ENCODE peak calls at places on chromosomes 13 and 19, in eight cellular contexts. One of them, this sample, is unnamed.

GRCh38 chr19:13156968-13157882 is 7.0 kb downstream of the IER2 start:
- DNase-seq in uterus: no peak
- DNase-seq in breast epithelium: no peak
- DNase-seq in foreskin fibroblast: no peak
- DNase-seq in MM.1S: no peak
- DNase-seq in PC-9: no peak
- DNase-seq in cardiac fibroblast: peak; percentile 43
- DNase-seq in GM23338: no peak
- DNase-seq in this sample: no peak

GRCh38 chr19:45809643-45810159 is 5.4 kb downstream of the RSPH6A start:
- DNase-seq in PC-9: peak; percentile 19
- DNase-seq in MM.1S: peak; percentile 82
- DNase-seq in uterus: no peak
- DNase-seq in breast epithelium: no peak
- DNase-seq in cardiac fibroblast: peak; percentile 81
- DNase-seq in GM23338: peak; percentile 77
- DNase-seq in foreskin fibroblast: peak; percentile 53
- DNase-seq in this sample: peak; percentile 37

GRCh38 chr13:29847501-29847983 is 2.9 kb downstream of the UBL3 start:
- DNase-seq in foreskin fibroblast: peak; percentile 38
- DNase-seq in GM23338: no peak
- DNase-seq in PC-9: no peak
- DNase-seq in cardiac fibroblast: peak; percentile 52
- DNase-seq in breast epithelium: no peak
- DNase-seq in MM.1S: no peak
- DNase-seq in uterus: no peak
- DNase-seq in this sample: no peak

GRCh38 chr19:35911173-35911572 is 3.1 kb upstream of the TYROBP start:
- DNase-seq in foreskin fibroblast: no peak
- DNase-seq in MM.1S: no peak
- DNase-seq in PC-9: no peak
- DNase-seq in breast epithelium: no peak
- DNase-seq in uterus: no peak
- DNase-seq in GM23338: peak; percentile 71
- DNase-seq in cardiac fibroblast: no peak
- DNase-seq in this sample: no peak

GRCh38 chr13:50156140-50156539 is 140.9 kb downstream of the KCNRG start:
- DNase-seq in cardiac fibroblast: peak; percentile 72
- DNase-seq in MM.1S: no peak
- DNase-seq in foreskin fibroblast: peak; percentile 29
- DNase-seq in breast epithelium: no peak
- DNase-seq in GM23338: no peak
- DNase-seq in uterus: no peak
- DNase-seq in PC-9: no peak
- DNase-seq in this sample: peak; percentile 43

GRCh38 chr19:44588753-44589112 is 24.6 kb upstream of the IGSF23 start:
- DNase-seq in breast epithelium: no peak
- DNase-seq in cardiac fibroblast: no peak
- DNase-seq in MM.1S: no peak
- DNase-seq in PC-9: no peak
- DNase-seq in foreskin fibroblast: no peak
- DNase-seq in uterus: no peak
- DNase-seq in GM23338: no peak
- DNase-seq in this sample: no peak

GRCh38 chr13:51552027-51552426 is 32.2 kb upstream of the WDFY2 start:
- DNase-seq in uterus: no peak
- DNase-seq in MM.1S: no peak
- DNase-seq in foreskin fibroblast: no peak
- DNase-seq in breast epithelium: no peak
- DNase-seq in PC-9: no peak
- DNase-seq in cardiac fibroblast: no peak
- DNase-seq in GM23338: no peak
- DNase-seq in this sample: no peak

GRCh38 chr19:45402469-45403070 is 2.3 kb downstream of the PPP1R13L start:
- DNase-seq in uterus: no peak
- DNase-seq in GM23338: peak; percentile 88
- DNase-seq in breast epithelium: peak; percentile 72
- DNase-seq in MM.1S: no peak
- DNase-seq in PC-9: no peak
- DNase-seq in cardiac fibroblast: peak; percentile 38
- DNase-seq in foreskin fibroblast: no peak
- DNase-seq in this sample: no peak

GRCh38 chr13:31968473-31968872 is 63.1 kb upstream of the FRY start:
- DNase-seq in cardiac fibroblast: no peak
- DNase-seq in PC-9: peak; percentile 32
- DNase-seq in GM23338: no peak
- DNase-seq in foreskin fibroblast: no peak
- DNase-seq in MM.1S: no peak
- DNase-seq in uterus: no peak
- DNase-seq in breast epithelium: no peak
- DNase-seq in this sample: no peak

GRCh38 chr19:43467730-43468129 is 2.3 kb upstream of the LYPD3 start:
- DNase-seq in PC-9: no peak
- DNase-seq in GM23338: no peak
- DNase-seq in cardiac fibroblast: peak; percentile 70
- DNase-seq in uterus: no peak
- DNase-seq in foreskin fibroblast: peak; percentile 41
- DNase-seq in MM.1S: no peak
- DNase-seq in breast epithelium: no peak
- DNase-seq in this sample: no peak

GRCh38 chr19:15292847-15293582 is 39.3 kb downstream of the BRD4 start:
- DNase-seq in GM23338: no peak
- DNase-seq in PC-9: no peak
- DNase-seq in cardiac fibroblast: no peak
- DNase-seq in foreskin fibroblast: no peak
- DNase-seq in MM.1S: peak; percentile 58
- DNase-seq in uterus: no peak
- DNase-seq in breast epithelium: no peak
- DNase-seq in this sample: no peak

GRCh38 chr19:51107406-51108065 is 673 bp downstream of the CTU1 start:
- DNase-seq in GM23338: peak; percentile 32
- DNase-seq in MM.1S: no peak
- DNase-seq in breast epithelium: no peak
- DNase-seq in PC-9: no peak
- DNase-seq in foreskin fibroblast: peak; percentile 21
- DNase-seq in uterus: no peak
- DNase-seq in cardiac fibroblast: peak; percentile 54
- DNase-seq in this sample: no peak

GRCh38 chr13:50085063-50085462 is 69.8 kb downstream of the KCNRG start:
- DNase-seq in PC-9: no peak
- DNase-seq in cardiac fibroblast: peak; percentile 74
- DNase-seq in uterus: no peak
- DNase-seq in breast epithelium: no peak
- DNase-seq in MM.1S: no peak
- DNase-seq in GM23338: peak; percentile 78
- DNase-seq in foreskin fibroblast: no peak
- DNase-seq in this sample: no peak

GRCh38 chr13:37225414-37226047 is 120.1 kb upstream of the CSNK1A1L start:
- DNase-seq in uterus: no peak
- DNase-seq in breast epithelium: no peak
- DNase-seq in cardiac fibroblast: peak; percentile 73
- DNase-seq in MM.1S: no peak
- DNase-seq in PC-9: no peak
- DNase-seq in GM23338: no peak
- DNase-seq in foreskin fibroblast: no peak
- DNase-seq in this sample: peak; percentile 36

GRCh38 chr13:48817166-48817802 is 158.4 kb upstream of the FNDC3A start:
- DNase-seq in GM23338: no peak
- DNase-seq in PC-9: no peak
- DNase-seq in uterus: no peak
- DNase-seq in breast epithelium: no peak
- DNase-seq in foreskin fibroblast: no peak
- DNase-seq in MM.1S: peak; percentile 36
- DNase-seq in cardiac fibroblast: no peak
- DNase-seq in this sample: no peak

GRCh38 chr13:92966341-92966740 is 260.3 kb upstream of the GPC6 start:
- DNase-seq in cardiac fibroblast: no peak
- DNase-seq in GM23338: peak; percentile 0
- DNase-seq in breast epithelium: no peak
- DNase-seq in MM.1S: no peak
- DNase-seq in uterus: no peak
- DNase-seq in foreskin fibroblast: no peak
- DNase-seq in PC-9: no peak
- DNase-seq in this sample: no peak

GRCh38 chr13:92972751-92973150 is 253.9 kb upstream of the GPC6 start:
- DNase-seq in uterus: no peak
- DNase-seq in GM23338: no peak
- DNase-seq in breast epithelium: no peak
- DNase-seq in cardiac fibroblast: no peak
- DNase-seq in MM.1S: no peak
- DNase-seq in PC-9: no peak
- DNase-seq in foreskin fibroblast: no peak
- DNase-seq in this sample: no peak

GRCh38 chr13:92963029-92963428 is 263.6 kb upstream of the GPC6 start:
- DNase-seq in breast epithelium: no peak
- DNase-seq in PC-9: no peak
- DNase-seq in foreskin fibroblast: peak; percentile 4
- DNase-seq in cardiac fibroblast: no peak
- DNase-seq in MM.1S: no peak
- DNase-seq in GM23338: no peak
- DNase-seq in uterus: no peak
- DNase-seq in this sample: peak; percentile 6

GRCh38 chr13:92966900-92967299 is 259.7 kb upstream of the GPC6 start:
- DNase-seq in foreskin fibroblast: no peak
- DNase-seq in GM23338: no peak
- DNase-seq in uterus: no peak
- DNase-seq in breast epithelium: no peak
- DNase-seq in MM.1S: no peak
- DNase-seq in cardiac fibroblast: no peak
- DNase-seq in PC-9: no peak
- DNase-seq in this sample: no peak

DNA sequence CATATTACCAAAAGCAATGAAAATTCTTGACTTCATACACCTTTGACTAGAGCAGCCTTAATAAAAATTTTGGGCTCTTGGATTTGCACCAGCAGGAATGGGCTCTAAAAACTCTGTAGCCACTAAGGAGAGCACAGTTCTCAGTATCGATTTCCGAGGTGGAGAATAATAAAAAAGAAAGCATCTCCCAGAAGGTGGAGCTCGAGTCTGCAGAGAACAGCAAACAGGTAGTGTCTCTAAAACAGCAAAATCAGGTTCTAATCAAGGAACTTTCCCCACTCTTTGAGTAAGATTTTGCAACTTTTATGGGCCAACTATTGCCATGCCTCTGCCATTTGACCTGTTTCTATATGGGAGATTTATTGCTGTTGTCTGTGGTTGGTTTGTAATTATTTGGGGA is 258.7 kb upstream of the GPC6 start:
- DNase-seq in PC-9: no peak
- DNase-seq in cardiac fibroblast: peak; percentile 29
- DNase-seq in foreskin fibroblast: peak; percentile 2
- DNase-seq in GM23338: peak; percentile 23
- DNase-seq in uterus: no peak
- DNase-seq in MM.1S: peak; percentile 7
- DNase-seq in breast epithelium: no peak
- DNase-seq in this sample: no peak
- TF ChIP-seq CTCF in PC-9: peak; percentile 23
- TF ChIP-seq CTCF in cardiac fibroblast: peak; percentile 29
- TF ChIP-seq CTCF in foreskin fibroblast: peak; percentile 15
- TF ChIP-seq CTCF in GM23338: no peak
- TF ChIP-seq CTCF in uterus: no peak
- TF ChIP-seq CTCF in MM.1S: peak; percentile 43
- TF ChIP-seq CTCF in breast epithelium: no peak
- TF ChIP-seq CTCF in this sample: peak; percentile 19

GRCh38 chr19:722553-723101 is 13.9 kb downstream of the PALM start:
- DNase-seq in GM23338: no peak
- DNase-seq in MM.1S: no peak
- DNase-seq in foreskin fibroblast: no peak
- DNase-seq in cardiac fibroblast: peak; percentile 54
- DNase-seq in breast epithelium: no peak
- DNase-seq in PC-9: peak; percentile 23
- DNase-seq in uterus: no peak
- DNase-seq in this sample: no peak

GRCh38 chr19:719081-719512 is 10.4 kb downstream of the PALM start:
- DNase-seq in foreskin fibroblast: peak; percentile 31
- DNase-seq in PC-9: no peak
- DNase-seq in breast epithelium: no peak
- DNase-seq in uterus: peak; percentile 84
- DNase-seq in MM.1S: no peak
- DNase-seq in GM23338: peak; percentile 43
- DNase-seq in cardiac fibroblast: no peak
- DNase-seq in this sample: no peak

GRCh38 chr19:720691-721160 is 12.0 kb downstream of the PALM start:
- DNase-seq in uterus: no peak
- DNase-seq in PC-9: no peak
- DNase-seq in foreskin fibroblast: no peak
- DNase-seq in MM.1S: no peak
- DNase-seq in breast epithelium: no peak
- DNase-seq in cardiac fibroblast: no peak
- DNase-seq in GM23338: peak; percentile 51
- DNase-seq in this sample: no peak

GRCh38 chr19:718251-719024 is 9.7 kb downstream of the PALM start:
- DNase-seq in cardiac fibroblast: no peak
- DNase-seq in PC-9: no peak
- DNase-seq in breast epithelium: no peak
- DNase-seq in uterus: peak; percentile 50
- DNase-seq in foreskin fibroblast: no peak
- DNase-seq in MM.1S: no peak
- DNase-seq in GM23338: peak; percentile 52
- DNase-seq in this sample: no peak

GRCh38 chr19:719636-720377 is 11.1 kb downstream of the PALM start:
- DNase-seq in cardiac fibroblast: no peak
- DNase-seq in MM.1S: no peak
- DNase-seq in breast epithelium: no peak
- DNase-seq in foreskin fibroblast: no peak
- DNase-seq in GM23338: peak; percentile 49
- DNase-seq in PC-9: no peak
- DNase-seq in uterus: peak; percentile 58
- DNase-seq in this sample: no peak
- H3K4me3 ChIP-seq in cardiac fibroblast: no peak overlapping the region
- H3K4me3 ChIP-seq in MM.1S: no peak overlapping the region
- H3K4me3 ChIP-seq in breast epithelium: peak overlapping the region; percentile 54
- H3K4me3 ChIP-seq in foreskin fibroblast: no peak overlapping the region
- H3K4me3 ChIP-seq in GM23338: peak overlapping the region; percentile 45
- H3K4me3 ChIP-seq in PC-9: no peak overlapping the region
- H3K4me3 ChIP-seq in uterus: no peak overlapping the region
- H3K4me3 ChIP-seq in this sample: no peak overlapping the region

GRCh38 chr19:39533003-39533512 is 406 bp upstream of the EID2B start:
- DNase-seq in PC-9: no peak
- DNase-seq in MM.1S: no peak
- DNase-seq in foreskin fibroblast: no peak
- DNase-seq in cardiac fibroblast: no peak
- DNase-seq in GM23338: no peak
- DNase-seq in uterus: no peak
- DNase-seq in breast epithelium: no peak
- DNase-seq in this sample: no peak
- TF ChIP-seq CTCF in PC-9: peak; percentile 26
- TF ChIP-seq CTCF in MM.1S: no peak
- TF ChIP-seq CTCF in foreskin fibroblast: no peak
- TF ChIP-seq CTCF in cardiac fibroblast: no peak
- TF ChIP-seq CTCF in GM23338: no peak
- TF ChIP-seq CTCF in uterus: no peak
- TF ChIP-seq CTCF in breast epithelium: no peak
- TF ChIP-seq CTCF in this sample: no peak

GRCh38 chr19:58429745-58430144 is 10.2 kb downstream of the ZNF132 start:
- DNase-seq in foreskin fibroblast: peak; percentile 57
- DNase-seq in cardiac fibroblast: no peak
- DNase-seq in GM23338: no peak
- DNase-seq in uterus: no peak
- DNase-seq in PC-9: no peak
- DNase-seq in breast epithelium: no peak
- DNase-seq in MM.1S: no peak
- DNase-seq in this sample: no peak
- H3K4me3 ChIP-seq in foreskin fibroblast: no peak overlapping the region
- H3K4me3 ChIP-seq in cardiac fibroblast: no peak overlapping the region
- H3K4me3 ChIP-seq in GM23338: no peak overlapping the region
- H3K4me3 ChIP-seq in uterus: no peak overlapping the region
- H3K4me3 ChIP-seq in PC-9: no peak overlapping the region
- H3K4me3 ChIP-seq in breast epithelium: no peak overlapping the region
- H3K4me3 ChIP-seq in MM.1S: no peak overlapping the region
- H3K4me3 ChIP-seq in this sample: no peak overlapping the region

This sample was measured in astrocyte of the cerebellum.